ENCODE peak calls at places on chromosomes 2 and 18, in ten cellular contexts. S is lower lobe of right lung, Y is tibial nerve, T is HCT116, Q is ovary, G is A549, A is heart right ventricle, K is hepatocyte, O is PC-3, P is K562. N is an unnamed sample. For H3K9me3 and H3K4me1, the result is how much of the 10 kb centered on the place peaks cover.

GRCh38 chr18:35736696-35737095 is 155.2 kb downstream of the GALNT1 start:
- DNase-seq in O (no peak), Y (no peak), K (no peak), Q (no peak), P (no peak), T (no peak), G (no peak), S (no peak), A (no peak), N (no peak)

GRCh38 chr18:26036635-26037034 is 53.8 kb downstream of the SS18 start:
- DNase-seq in G (no peak), Y (no peak), K (no peak), A (no peak), S (no peak), Q (no peak), T (no peak), P (no peak), O (peak), N (no peak)

GRCh38 chr2:225353579-225354085 is 45.9 kb upstream of the NYAP2 start:
- DNase-seq in P (no peak), T (no peak), O (no peak), K (no peak), A (no peak), S (no peak), Y (no peak), G (no peak), Q (no peak), N (no peak)

GRCh38 chr18:36469471-36469870 is 172.0 kb downstream of the FHOD3 start:
- DNase-seq in S (no peak), K (no peak), O (no peak), Q (no peak), A (peak), P (no peak), T (no peak), Y (no peak), G (no peak), N (no peak)

GRCh38 chr18:39870586-39870985 is 2084.4 kb upstream of the PIK3C3 start:
- DNase-seq in Q (no peak), Y (no peak), T (no peak), S (no peak), G (no peak), O (no peak), P (no peak), A (no peak), K (no peak), N (no peak)

GRCh38 chr2:19540739-19541503 is 182.5 kb upstream of the OSR1 start:
- DNase-seq in T (peak), Y (peak), S (no peak), G (peak), Q (no peak), K (peak), A (no peak), P (no peak), O (peak), N (no peak)

GRCh38 chr2:231557571-231558217 is 27.4 kb upstream of the NMUR1 start:
- DNase-seq in K (peak), P (peak), A (peak), G (peak), T (peak), S (peak), Y (peak), Q (peak), O (peak), N (peak)

GRCh38 chr2:128272586-128273468 is 45.8 kb downstream of the HS6ST1 start:
- DNase-seq in Q (peak), P (no peak), Y (no peak), T (no peak), G (no peak), S (no peak), O (no peak), K (no peak), A (no peak), N (peak)

GRCh38 chr2:224242543-224242942 is 159.4 kb downstream of the FAM124B start:
- DNase-seq in O (no peak), Q (no peak), Y (no peak), P (no peak), T (no peak), A (no peak), K (peak), G (no peak), S (no peak), N (no peak)

GRCh38 chr18:21047116-21047515 is 64.5 kb downstream of the ROCK1 start:
- DNase-seq in T (no peak), G (no peak), O (no peak), A (no peak), K (no peak), S (no peak), P (no peak), Q (no peak), Y (no peak), N (no peak)

GRCh38 chr2:45014016-45014702 is 4.9 kb upstream of the SIX2 start:
- DNase-seq in T (no peak), P (no peak), Q (no peak), S (no peak), K (peak), Y (no peak), G (peak), O (no peak), A (peak), N (no peak)

GRCh38 chr2:37623971-37624897 is 47.2 kb downstream of the CDC42EP3 start:
- DNase-seq in A (no peak), T (no peak), S (no peak), K (no peak), P (no peak), Y (no peak), G (no peak), Q (no peak), O (peak), N (no peak)

GRCh38 chr2:38991899-38992298 is 102.2 kb downstream of the ARHGEF33 start:
- DNase-seq in S (no peak), Y (no peak), G (no peak), A (no peak), T (no peak), K (no peak), O (no peak), P (no peak), Q (no peak), N (no peak)

GRCh38 chr2:215423928-215424540 is 11.8 kb downstream of the FN1 start:
- DNase-seq in Q (no peak), S (no peak), A (no peak), G (no peak), O (no peak), K (no peak), T (no peak), P (no peak), Y (no peak), N (no peak)

GRCh38 chr2:232339121-232340081 is 39.1 kb upstream of the ALPP start:
- DNase-seq in A (no peak), P (peak), O (no peak), G (no peak), T (no peak), S (peak), Y (no peak), Q (no peak), K (no peak), N (no peak)

GRCh38 chr2:233101826-233102225 is 41.7 kb downstream of the INPP5D start:
- DNase-seq in Q (no peak), T (no peak), G (no peak), P (no peak), Y (no peak), K (no peak), A (no peak), O (no peak), S (no peak), N (no peak)

GRCh38 chr18:48924621-48925601 is 25.9 kb downstream of the SMAD7 start:
- DNase-seq in Y (no peak), S (no peak), Q (no peak), G (no peak), T (no peak), O (no peak), P (peak), A (no peak), K (no peak), N (no peak)

GRCh38 chr2:159146930-159147666 is 139.4 kb downstream of the WDSUB1 start:
- DNase-seq in S (no peak), O (peak), P (no peak), Y (no peak), K (no peak), Q (no peak), T (peak), A (peak), G (no peak), N (no peak)

GRCh38 chr2:161625314-161625919 is 1.2 kb downstream of the SLC4A10 start:
- DNase-seq in G (no peak), S (no peak), A (no peak), K (peak), O (no peak), P (no peak), Y (no peak), Q (no peak), T (no peak), N (no peak)

GRCh38 chr2:6828299-6828584 is 37.5 kb downstream of the CMPK2 start:
- DNase-seq in Q (no peak), Y (no peak), S (no peak), P (peak), T (peak), O (peak), A (no peak), K (peak), G (peak), N (no peak)

GRCh38 chr2:102056079-102056581 is 64.4 kb downstream of the IL1R2 start:
- DNase-seq in P (peak), G (no peak), Q (no peak), S (no peak), T (no peak), A (no peak), Y (no peak), O (no peak), K (no peak), N (no peak)

GRCh38 chr2:60212174-60212945 is 341.1 kb downstream of the BCL11A start:
- DNase-seq in P (no peak), O (no peak), S (no peak), A (no peak), K (no peak), T (no peak), Y (no peak), Q (no peak), G (no peak), N (no peak)

GRCh38 chr2:240449764-240450531 is 14.5 kb downstream of the GPC1 start:
- DNase-seq in S (no peak), O (no peak), T (no peak), A (peak), Q (no peak), K (no peak), G (peak), P (no peak), Y (no peak), N (no peak)

GRCh38 chr2:73985318-73986084 is 791 bp downstream of the TET3 start:
- DNase-seq in P (peak), K (peak), Y (peak), O (peak), G (peak), Q (no peak), A (peak), S (peak), T (no peak), N (no peak)

GRCh38 chr18:48409591-48410094 is 460 bp upstream of the ZBTB7C start:
- DNase-seq in Q (peak), O (no peak), T (no peak), P (no peak), G (no peak), Y (no peak), K (peak), S (peak), A (peak), N (no peak)

GRCh38 chr2:26172189-26172865 is 561 bp upstream of the GAREM2 start:
- DNase-seq in P (peak), T (no peak), G (peak), S (no peak), O (no peak), Y (no peak), Q (no peak), K (peak), A (no peak), N (no peak)

GRCh38 chr2:54115284-54116137 is at the start of gene ACYP2:
- DNase-seq in K (peak), O (peak), A (peak), T (peak), G (peak), Y (peak), Q (peak), P (peak), S (peak), N (peak)

GRCh38 chr2:228768818-228769217 is 502.3 kb downstream of the PID1 start:
- DNase-seq in A (no peak), S (no peak), P (no peak), O (peak), K (peak), Y (peak), G (no peak), T (no peak), Q (no peak), N (no peak)

GRCh38 chr2:224442092-224442999 is 40.4 kb upstream of the FAM124B start:
- DNase-seq in S (peak), T (no peak), K (no peak), P (no peak), A (peak), G (no peak), O (peak), Q (no peak), Y (no peak), N (no peak)

GRCh38 chr18:21241224-21242131 is 554 bp upstream of the GREB1L start:
- DNase-seq in P (no peak), Q (peak), K (peak), G (no peak), Y (no peak), O (peak), A (peak), T (no peak), S (no peak), N (no peak)

GRCh38 chr2:146324954-146325353 is 1519.9 kb upstream of the ACVR2A start:
- DNase-seq in P (no peak), A (no peak), K (no peak), Q (no peak), T (no peak), S (no peak), G (no peak), Y (no peak), O (peak), N (no peak)

GRCh38 chr18:778194-779007 is 33.6 kb downstream of the YES1 start:
- DNase-seq in K (no peak), G (no peak), Y (no peak), T (no peak), O (no peak), P (peak), S (no peak), Q (no peak), A (no peak), N (no peak)

GRCh38 chr2:180947208-180947689 is 33.2 kb upstream of the UBE2E3 start:
- DNase-seq in P (no peak), A (no peak), T (no peak), Y (no peak), Q (no peak), G (no peak), K (no peak), O (no peak), S (no peak), N (no peak)

GRCh38 chr2:191171708-191172355 is 21.0 kb upstream of the STAT4 start:
- DNase-seq in K (peak), G (peak), P (no peak), T (no peak), Q (no peak), S (no peak), O (peak), Y (no peak), A (no peak), N (no peak)

GRCh38 chr2:60818272-60818671 is 62.2 kb downstream of the PAPOLG start:
- DNase-seq in A (no peak), Q (no peak), T (no peak), K (no peak), Y (no peak), O (peak), P (peak), G (peak), S (no peak), N (peak)

GRCh38 chr2:119319593-119319992 is 47.0 kb downstream of the C2orf76 start:
- DNase-seq in P (no peak), G (no peak), A (no peak), O (no peak), T (no peak), Q (no peak), Y (no peak), S (no peak), K (no peak), N (no peak)

GRCh38 chr2:65227035-65227470 is 578 bp upstream of the ACTR2 start:
- DNase-seq in A (no peak), G (peak), O (peak), P (peak), S (peak), K (peak), T (no peak), Q (no peak), Y (peak), N (no peak)

GRCh38 chr2:8352300-8352699 is 329.6 kb upstream of the ID2 start:
- DNase-seq in G (no peak), T (no peak), Y (no peak), O (no peak), S (no peak), P (no peak), Q (no peak), A (no peak), K (no peak), N (no peak)

GRCh38 chr2:196486145-196486544 is 153.4 kb upstream of the CCDC150 start:
- DNase-seq in K (no peak), P (no peak), S (no peak), Y (peak), O (no peak), G (no peak), Q (no peak), A (no peak), T (no peak), N (no peak)

GRCh38 chr2:215982465-215982875 is 30.9 kb downstream of the MREG start:
- DNase-seq in T (peak), Q (no peak), O (peak), K (peak), S (no peak), P (no peak), G (peak), A (no peak), Y (no peak), N (no peak)

DNA sequence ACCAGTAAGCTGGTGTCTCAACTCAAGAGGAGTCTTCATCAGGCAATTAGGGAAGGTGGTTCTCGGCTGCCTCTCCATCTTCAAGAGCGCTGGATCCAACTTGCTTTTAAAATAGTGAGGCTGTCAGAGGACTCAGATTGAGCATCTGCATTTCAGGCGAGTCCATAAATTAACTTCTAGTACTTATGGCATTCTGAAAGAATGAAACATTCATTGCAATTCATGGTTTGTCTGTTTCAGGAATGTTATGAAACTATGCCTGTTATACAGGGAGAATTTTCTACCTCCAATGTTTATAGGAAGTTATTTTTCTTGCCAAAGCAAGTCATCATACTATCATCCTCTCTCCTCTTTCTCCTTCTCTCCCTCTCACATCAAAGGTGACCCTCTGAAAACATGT is 883.2 kb downstream of the SLC4A3 start:
- DNase-seq in A (no peak), S (no peak), O (peak), P (no peak), G (no peak), Q (no peak), K (no peak), T (no peak), Y (no peak), N (no peak)
- H3K27ac ChIP-seq in A (no peak), S (no peak), O (no peak), P (no peak), G (no peak), Q (no peak), K (no peak), T (no peak), Y (no peak), N (no peak)

DNA sequence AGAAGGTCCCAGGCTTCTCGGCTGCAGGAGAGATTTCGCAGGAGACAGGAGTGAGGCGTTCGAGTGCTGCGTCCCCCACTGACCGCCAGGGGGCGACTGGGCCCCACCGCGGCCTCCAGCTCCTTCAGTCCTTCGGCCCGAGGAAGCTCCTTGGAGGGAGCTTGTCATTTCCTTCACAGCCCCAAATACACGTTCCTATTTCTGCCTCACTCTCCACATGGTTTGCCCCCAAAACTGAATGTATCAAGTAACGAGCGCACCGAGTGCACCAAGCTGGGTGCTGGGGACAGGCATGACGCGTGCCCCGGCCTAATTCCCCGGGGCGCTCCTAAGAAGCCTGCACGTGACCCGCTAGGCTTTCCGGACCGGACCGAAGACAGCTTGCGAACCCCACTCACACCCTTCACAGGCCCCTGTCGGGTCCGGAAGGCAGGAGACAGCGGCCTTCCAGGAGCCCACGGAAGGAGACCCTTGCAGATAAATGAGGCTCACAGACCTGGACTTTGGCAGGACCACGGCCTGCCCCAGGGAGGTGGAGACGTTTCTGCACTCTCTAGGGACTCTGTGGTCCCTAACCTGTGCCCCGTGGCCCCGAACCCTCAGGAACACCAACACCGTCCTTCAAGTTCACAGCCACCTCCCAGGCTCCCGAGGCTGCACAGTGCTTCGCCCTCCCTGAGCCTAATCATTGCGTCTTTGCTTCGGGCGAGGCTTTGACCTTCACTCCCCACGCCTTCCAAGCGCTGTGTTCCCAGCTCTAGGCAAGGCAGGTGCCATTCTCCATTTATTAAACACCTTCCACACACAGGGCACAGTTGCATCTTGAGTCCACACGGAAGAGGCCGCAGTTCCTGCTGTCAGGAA is 13.0 kb upstream of the FAHD2A start:
- DNase-seq in A (peak), S (no peak), P (peak), G (peak), Q (peak), K (peak), O (peak), Y (peak), T (peak), N (no peak)
- H3K9me3 ChIP-seq in A (under half), S (under half), P (under half), G (under half), Q (under half), K (under half), O (under half), Y (under half), T (under half), N (under half)

GRCh38 chr2:20568501-20569463 is 82.1 kb downstream of the HS1BP3 start:
- DNase-seq in G (no peak), A (peak), Q (no peak), Y (no peak), O (peak), S (no peak), T (no peak), P (no peak), K (no peak), N (no peak)
- H3K4me1 ChIP-seq in G (under half), A (half or more), Q (under half), Y (half or more), O (under half), S (under half), T (under half), P (under half), K (under half), N (under half)

GRCh38 chr2:235640900-235641299 is 147.1 kb downstream of the AGAP1 start:
- DNase-seq in S (no peak), K (no peak), Y (no peak), Q (no peak), G (no peak), A (no peak), T (no peak), O (no peak), P (no peak), N (no peak)
- H3K27ac ChIP-seq in S (no peak), K (no peak), Y (peak), Q (no peak), G (no peak), A (peak), T (no peak), O (no peak), P (no peak), N (peak)

GRCh38 chr2:85757860-85758259 is 4.1 kb downstream of the ATOH8 start:
- DNase-seq in K (no peak), P (no peak), Y (no peak), S (no peak), A (no peak), G (no peak), Q (no peak), T (no peak), O (no peak), N (no peak)

GRCh38 chr2:85760371-85760770 is 6.6 kb downstream of the ATOH8 start:
- DNase-seq in S (no peak), O (no peak), K (no peak), A (no peak), P (no peak), G (no peak), Q (no peak), T (no peak), Y (no peak), N (no peak)

GRCh38 chr2:85756822-85757435 is 3.1 kb downstream of the ATOH8 start:
- DNase-seq in T (no peak), O (no peak), Q (no peak), Y (no peak), A (no peak), P (no peak), S (no peak), K (no peak), G (no peak), N (no peak)

GRCh38 chr2:85759257-85759613 is 5.4 kb downstream of the ATOH8 start:
- DNase-seq in G (no peak), P (no peak), Q (no peak), T (no peak), S (no peak), A (no peak), K (no peak), Y (no peak), O (no peak), N (no peak)

GRCh38 chr2:85758361-85759256 is 4.8 kb downstream of the ATOH8 start:
- DNase-seq in S (no peak), Q (no peak), A (no peak), K (no peak), T (no peak), P (no peak), Y (no peak), O (no peak), G (no peak), N (no peak)
- H3K9me3 ChIP-seq in S (under half), Q (under half), A (under half), K (under half), T (under half), P (under half), Y (under half), O (under half), G (under half), N (under half)

N was measured in ascending aorta.